ENCODE peak calls at places on chromosomes 6 and 20, in seven cellular contexts. U, O, F, A, S, N and Y are unnamed samples.

GRCh38 chr20:15033269-15033668 is 695.9 kb upstream of the FLRT3 start:
- DNase-seq in N (no peak), F (no peak), U (no peak), O (no peak), A (no peak), S (no peak), Y (no peak)

GRCh38 chr20:64245746-64246595 is 9.6 kb upstream of the PCMTD2 start:
- DNase-seq in O (peak), S (no peak), A (no peak), F (no peak), U (no peak), N (no peak), Y (no peak)

GRCh38 chr20:1867495-1868260 is 27.5 kb upstream of the SIRPA start:
- DNase-seq in S (no peak), F (no peak), A (no peak), U (no peak), O (no peak), N (no peak), Y (no peak)

GRCh38 chr6:110352603-110353303 is 5.4 kb downstream of the METTL24 start:
- DNase-seq in U (no peak), N (peak), A (no peak), S (no peak), O (no peak), F (no peak), Y (no peak)

GRCh38 chr6:692356-692851 is 535 bp downstream of the EXOC2 start:
- DNase-seq in U (peak), N (no peak), F (peak), A (peak), S (peak), O (peak), Y (peak)

GRCh38 chr6:42050897-42051653 is 751 bp downstream of the TAF8 start:
- DNase-seq in S (no peak), N (no peak), O (no peak), A (no peak), U (no peak), F (no peak), Y (no peak)

GRCh38 chr6:139784222-139784769 is 409.8 kb upstream of the CITED2 start:
- DNase-seq in U (peak), S (no peak), O (no peak), F (no peak), A (no peak), N (peak), Y (no peak)

GRCh38 chr6:30881987-30882763 is 2.1 kb upstream of the DDR1 start:
- DNase-seq in F (peak), O (no peak), N (peak), U (peak), S (no peak), A (peak), Y (no peak)

DNA sequence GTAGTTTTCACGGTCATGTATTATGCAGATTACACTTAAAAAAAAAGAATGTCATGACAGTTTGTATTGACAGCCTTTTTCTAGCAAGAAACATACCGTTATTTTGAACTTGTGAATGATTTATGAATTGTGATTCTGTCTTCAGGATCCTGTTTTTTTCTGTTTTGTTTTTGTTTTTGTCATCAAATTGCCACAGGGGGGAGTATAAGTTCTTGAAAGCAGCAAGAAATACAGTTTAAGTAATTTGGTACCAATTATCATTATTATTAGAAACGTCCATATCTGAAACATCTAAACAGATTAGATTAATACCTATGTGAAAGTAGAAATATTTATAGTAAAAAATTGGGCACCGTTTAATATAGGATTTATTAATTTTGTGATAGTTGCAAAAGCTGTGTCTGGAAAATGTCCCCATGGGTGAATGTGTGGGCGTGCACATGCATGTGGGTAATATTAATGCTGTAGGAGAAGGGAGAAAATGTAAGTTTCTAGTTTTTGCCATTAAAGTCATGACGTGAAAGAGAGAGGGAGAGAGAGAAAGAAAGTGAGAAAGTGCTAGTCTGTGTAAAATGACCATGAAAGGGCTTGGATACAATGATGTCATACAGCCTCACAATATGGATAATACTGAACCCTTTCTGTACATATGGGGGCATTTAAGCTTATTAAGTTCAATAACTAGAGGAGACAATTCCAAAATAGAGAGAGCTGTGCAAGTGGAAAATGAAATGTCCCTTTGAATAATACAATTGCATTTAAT is 9.4 kb upstream of the CCN2 start:
- DNase-seq in A (no peak), F (no peak), N (peak), S (no peak), U (peak), O (no peak), Y (peak)
- TF ChIP-seq CTCF in A (no peak), F (no peak), N (no peak), S (no peak), U (peak), O (no peak), Y (peak)

GRCh38 chr20:38962044-38962897 is at the start of gene DHX35:
- DNase-seq in O (peak), U (peak), N (peak), F (peak), S (peak), A (peak), Y (peak)
- TF ChIP-seq CTCF in O (no peak), U (peak), N (peak), F (no peak), S (peak), A (peak), Y (peak)

GRCh38 chr6:3372912-3373554 is 83.8 kb downstream of the SLC22A23 start:
- DNase-seq in S (no peak), O (no peak), U (no peak), N (no peak), F (no peak), A (no peak), Y (no peak)

GRCh38 chr6:3373597-3374203 is 83.2 kb downstream of the SLC22A23 start:
- DNase-seq in U (no peak), S (no peak), O (no peak), F (no peak), A (no peak), N (no peak), Y (no peak)

GRCh38 chr6:3371222-3371949 is 85.5 kb downstream of the SLC22A23 start:
- DNase-seq in A (no peak), S (no peak), N (no peak), O (no peak), U (no peak), F (no peak), Y (no peak)

GRCh38 chr6:3370361-3371221 is 86.3 kb downstream of the SLC22A23 start:
- DNase-seq in N (no peak), F (no peak), U (no peak), A (no peak), S (no peak), O (no peak), Y (no peak)

GRCh38 chr6:3372184-3372846 is 84.5 kb downstream of the SLC22A23 start:
- DNase-seq in A (no peak), S (no peak), U (no peak), F (no peak), N (no peak), O (no peak), Y (no peak)
- TF ChIP-seq CTCF in A (peak), S (peak), U (no peak), F (no peak), N (no peak), O (no peak), Y (peak)

GRCh38 chr6:62707156-62707555 is 421.1 kb upstream of the KHDRBS2 start:
- DNase-seq in U (no peak), F (no peak), A (no peak), N (no peak), S (no peak), O (no peak), Y (no peak)
- TF ChIP-seq CTCF in U (no peak), F (no peak), A (no peak), N (no peak), S (no peak), O (no peak), Y (no peak)